ENCODE peak calls at places on chromosomes 16 and 17, in seven cellular contexts. D is SK-N-SH, F is GM23338, U is HCT116, E is GM12878, X is K562, Y is HepG2. S is an unnamed sample.
A peak's percentile ranks its signal among the peaks of the same experiment; 100 is the strongest.

GRCh38 chr16:69563605-69564580 is 1.9 kb upstream of the NFAT5 start:
- DNase-seq in D (no peak), F (peak; percentile 83), U (no peak), E (peak; percentile 93), X (peak; percentile 58), Y (peak; percentile 49), S (no peak)

GRCh38 chr17:68176770-68177169 is 71.1 kb upstream of the AMZ2 start:
- DNase-seq in D (no peak), F (no peak), U (no peak), E (no peak), X (peak; percentile 24), Y (no peak), S (no peak)

GRCh38 chr17:62895650-62896301 is 70.3 kb upstream of the TANC2 start:
- DNase-seq in D (no peak), F (no peak), U (no peak), E (no peak), X (no peak), Y (no peak), S (no peak)

GRCh38 chr16:60230666-60231065 is 1496.5 kb upstream of the GOT2 start:
- DNase-seq in D (no peak), F (no peak), U (no peak), E (no peak), X (no peak), Y (no peak), S (no peak)

GRCh38 chr16:29124828-29125227 is 140.0 kb downstream of the LAT start:
- DNase-seq in D (no peak), F (no peak), U (no peak), E (no peak), X (no peak), Y (no peak), S (no peak)

GRCh38 chr16:922051-922450 is 48.7 kb downstream of the LMF1 start:
- DNase-seq in D (no peak), F (no peak), U (no peak), E (no peak), X (no peak), Y (no peak), S (no peak)

GRCh38 chr17:55811536-55811935 is 60.7 kb downstream of the PCTP start:
- DNase-seq in D (no peak), F (no peak), U (no peak), E (no peak), X (no peak), Y (no peak), S (no peak)

GRCh38 chr16:28090646-28091377 is 27.3 kb upstream of the GSG1L start:
- DNase-seq in D (peak; percentile 48), F (peak; percentile 94), U (no peak), E (no peak), X (peak; percentile 47), Y (no peak), S (no peak)

GRCh38 chr17:39183766-39184165 is 13.7 kb downstream of the CACNB1 start:
- DNase-seq in D (no peak), F (no peak), U (no peak), E (no peak), X (no peak), Y (no peak), S (no peak)

GRCh38 chr17:601462-602303 is 113.0 kb downstream of the VPS53 start:
- DNase-seq in D (peak; percentile 79), F (no peak), U (no peak), E (no peak), X (peak; percentile 95), Y (no peak), S (no peak)

GRCh38 chr16:728131-728889 is 1.4 kb downstream of the HAGHL start:
- DNase-seq in D (peak; percentile 96), F (peak; percentile 80), U (peak; percentile 86), E (no peak), X (peak; percentile 95), Y (no peak), S (no peak)

GRCh38 chr16:77736879-77737278 is 14.6 kb downstream of the NUDT7 start:
- DNase-seq in D (no peak), F (no peak), U (no peak), E (no peak), X (no peak), Y (peak; percentile 91), S (no peak)

GRCh38 chr16:54054237-54054780 is 232.3 kb downstream of the IRX3 start:
- DNase-seq in D (no peak), F (no peak), U (no peak), E (no peak), X (no peak), Y (no peak), S (no peak)

GRCh38 chr17:10681866-10682446 is 15.4 kb downstream of the SCO1 start:
- DNase-seq in D (no peak), F (no peak), U (no peak), E (no peak), X (no peak), Y (no peak), S (no peak)

GRCh38 chr16:85092851-85093250 is 19.4 kb downstream of the CIBAR2 start:
- DNase-seq in D (no peak), F (no peak), U (no peak), E (no peak), X (no peak), Y (no peak), S (no peak)

GRCh38 chr17:37802712-37803416 is 58.0 kb upstream of the HNF1B start:
- DNase-seq in D (no peak), F (no peak), U (no peak), E (no peak), X (no peak), Y (no peak), S (no peak)
- TF ChIP-seq REST in D (no peak), F (no peak), U (no peak), E (no peak), X (no peak), Y (no peak), S (no peak)

GRCh38 chr17:28907709-28908475 is 5.0 kb upstream of the DHRS13 start:
- DNase-seq in D (no peak), F (no peak), U (no peak), E (no peak), X (peak; percentile 45), Y (peak; percentile 43), S (no peak)

GRCh38 chr17:28906276-28907051 is 3.6 kb upstream of the DHRS13 start:
- DNase-seq in D (no peak), F (no peak), U (no peak), E (no peak), X (no peak), Y (no peak), S (no peak)

GRCh38 chr17:28908640-28909098 is 5.8 kb upstream of the DHRS13 start:
- DNase-seq in D (no peak), F (no peak), U (no peak), E (no peak), X (no peak), Y (peak; percentile 86), S (no peak)

GRCh38 chr17:28904800-28905199 is 1.9 kb upstream of the DHRS13 start:
- DNase-seq in D (no peak), F (no peak), U (no peak), E (no peak), X (peak; percentile 74), Y (no peak), S (no peak)

GRCh38 chr17:28907052-28907438 is 4.2 kb upstream of the DHRS13 start:
- DNase-seq in D (no peak), F (no peak), U (no peak), E (no peak), X (peak; percentile 85), Y (no peak), S (no peak)
- TF ChIP-seq POLR2AphosphoS5 in D (no peak), F (no peak), U (no peak), E (peak; percentile 3), X (peak; percentile 24), Y (no peak), S (no peak)

GRCh38 chr17:40602445-40603443 is 37.5 kb upstream of the CCR7 start:
- DNase-seq in D (no peak), F (no peak), U (no peak), E (peak; percentile 84), X (no peak), Y (no peak), S (no peak)

GRCh38 chr17:40598021-40598927 is 33.0 kb upstream of the CCR7 start:
- DNase-seq in D (no peak), F (no peak), U (no peak), E (no peak), X (no peak), Y (no peak), S (no peak)

GRCh38 chr17:40598928-40599627 is 33.8 kb upstream of the CCR7 start:
- DNase-seq in D (no peak), F (no peak), U (no peak), E (peak; percentile 97), X (no peak), Y (no peak), S (no peak)

GRCh38 chr17:40597168-40598020 is 32.1 kb upstream of the CCR7 start:
- DNase-seq in D (no peak), F (no peak), U (no peak), E (no peak), X (no peak), Y (no peak), S (no peak)

GRCh38 chr17:40600486-40601046 is 35.3 kb upstream of the CCR7 start:
- DNase-seq in D (no peak), F (no peak), U (peak; percentile 6), E (no peak), X (no peak), Y (no peak), S (no peak)
- H3K4me1 ChIP-seq in D (no peaks in the 10 kb centered on the region), F (peaks cover 4% of the 10 kb centered on the region), U (peaks cover 8% of the 10 kb centered on the region), E (peaks cover 73% of the 10 kb centered on the region), X (no peaks in the 10 kb centered on the region), Y (peaks cover 37% of the 10 kb centered on the region), S (no peaks in the 10 kb centered on the region)

DNA sequence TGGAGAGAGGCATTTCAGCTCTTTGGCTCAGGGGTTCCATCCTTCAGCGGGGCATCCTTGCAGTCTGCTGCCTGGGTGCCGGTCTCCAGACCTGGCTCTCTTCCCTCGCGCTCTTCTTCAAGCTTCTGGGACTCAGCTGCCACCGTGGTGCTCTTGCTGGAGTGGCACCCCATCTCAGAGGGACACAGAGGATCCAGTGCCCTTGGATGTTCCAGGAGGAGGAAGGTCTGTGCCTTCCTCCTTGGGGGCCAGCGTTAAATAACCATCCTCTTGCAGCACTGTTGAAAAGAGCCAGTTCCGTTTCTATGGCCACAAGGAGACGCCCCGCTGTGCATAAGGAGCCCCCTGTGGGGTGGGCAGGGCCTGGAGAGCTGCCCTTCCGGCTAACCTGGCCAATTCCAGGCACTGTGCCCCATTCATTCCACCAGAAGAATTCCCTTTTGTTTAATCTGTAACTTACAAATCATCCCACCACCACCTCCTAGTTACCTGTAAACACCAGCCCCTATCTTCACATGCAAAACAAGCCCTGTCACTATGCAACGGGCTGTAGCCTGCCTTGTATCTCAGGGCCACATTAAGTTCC is 8.6 kb downstream of the CHD9NB start:
- DNase-seq in D (no peak), F (peak; percentile 94), U (no peak), E (no peak), X (no peak), Y (peak; percentile 68), S (no peak)
- TF ChIP-seq REST in D (no peak), F (no peak), U (no peak), E (no peak), X (no peak), Y (no peak), S (no peak)

GRCh38 chr16:23504076-23504452 is 6.2 kb downstream of the GGA2 start:
- DNase-seq in D (no peak), F (no peak), U (no peak), E (no peak), X (no peak), Y (no peak), S (no peak)
- TF ChIP-seq POLR2AphosphoS5 in D (no peak), F (no peak), U (no peak), E (no peak), X (no peak), Y (no peak), S (no peak)

S was measured in Panc1.